ENCODE peak calls at places on chromosomes 4 and X, in seven cellular contexts. One of them, this sample, is unnamed.

GRCh38 chr4:8135666-8136065 is 22.9 kb downstream of the ABLIM2 start:
- DNase-seq in sigmoid colon: no peak
- DNase-seq in bronchial epithelial cell: no peak
- DNase-seq in naive thymus-derived CD4-positive, alpha-beta T cell: no peak
- DNase-seq in mesenchymal stem cell: no peak
- DNase-seq in CD8-positive, alpha-beta T cell: no peak
- DNase-seq in effector memory CD4-positive, alpha-beta T cell: no peak
- DNase-seq in this sample: no peak

GRCh38 chr4:166941629-166942028 is 292.7 kb downstream of the SPOCK3 start:
- DNase-seq in sigmoid colon: no peak
- DNase-seq in bronchial epithelial cell: peak
- DNase-seq in naive thymus-derived CD4-positive, alpha-beta T cell: no peak
- DNase-seq in mesenchymal stem cell: no peak
- DNase-seq in CD8-positive, alpha-beta T cell: no peak
- DNase-seq in effector memory CD4-positive, alpha-beta T cell: no peak
- DNase-seq in this sample: no peak

GRCh38 chrX:150967786-150968185 is 15.3 kb upstream of the HMGB3 start:
- DNase-seq in sigmoid colon: no peak
- DNase-seq in bronchial epithelial cell: no peak
- DNase-seq in naive thymus-derived CD4-positive, alpha-beta T cell: no peak
- DNase-seq in mesenchymal stem cell: no peak
- DNase-seq in CD8-positive, alpha-beta T cell: no peak
- DNase-seq in effector memory CD4-positive, alpha-beta T cell: no peak
- DNase-seq in this sample: no peak

GRCh38 chrX:108198420-108198819 is 106.8 kb downstream of the ATG4A start:
- DNase-seq in sigmoid colon: no peak
- DNase-seq in bronchial epithelial cell: no peak
- DNase-seq in naive thymus-derived CD4-positive, alpha-beta T cell: no peak
- DNase-seq in mesenchymal stem cell: peak
- DNase-seq in CD8-positive, alpha-beta T cell: no peak
- DNase-seq in effector memory CD4-positive, alpha-beta T cell: no peak
- DNase-seq in this sample: no peak

GRCh38 chrX:38055170-38055847 is 49.0 kb downstream of the SYTL5 start:
- DNase-seq in sigmoid colon: no peak
- DNase-seq in bronchial epithelial cell: peak
- DNase-seq in naive thymus-derived CD4-positive, alpha-beta T cell: no peak
- DNase-seq in mesenchymal stem cell: no peak
- DNase-seq in CD8-positive, alpha-beta T cell: no peak
- DNase-seq in effector memory CD4-positive, alpha-beta T cell: no peak
- DNase-seq in this sample: no peak

GRCh38 chr4:8709050-8709728 is 116.6 kb downstream of the CPZ start:
- DNase-seq in sigmoid colon: peak
- DNase-seq in bronchial epithelial cell: no peak
- DNase-seq in naive thymus-derived CD4-positive, alpha-beta T cell: no peak
- DNase-seq in mesenchymal stem cell: no peak
- DNase-seq in CD8-positive, alpha-beta T cell: no peak
- DNase-seq in effector memory CD4-positive, alpha-beta T cell: no peak
- DNase-seq in this sample: no peak

GRCh38 chr4:100062921-100063320 is 112.8 kb upstream of the H2AZ1 start:
- DNase-seq in sigmoid colon: no peak
- DNase-seq in bronchial epithelial cell: no peak
- DNase-seq in naive thymus-derived CD4-positive, alpha-beta T cell: no peak
- DNase-seq in mesenchymal stem cell: no peak
- DNase-seq in CD8-positive, alpha-beta T cell: no peak
- DNase-seq in effector memory CD4-positive, alpha-beta T cell: no peak
- DNase-seq in this sample: no peak

GRCh38 chr4:4289575-4289929 is 402 bp downstream of the LYAR start:
- DNase-seq in sigmoid colon: no peak
- DNase-seq in bronchial epithelial cell: peak
- DNase-seq in naive thymus-derived CD4-positive, alpha-beta T cell: no peak
- DNase-seq in mesenchymal stem cell: no peak
- DNase-seq in CD8-positive, alpha-beta T cell: no peak
- DNase-seq in effector memory CD4-positive, alpha-beta T cell: no peak
- DNase-seq in this sample: no peak

GRCh38 chr4:154466336-154466735 is 25.3 kb downstream of the DCHS2 start:
- DNase-seq in sigmoid colon: no peak
- DNase-seq in bronchial epithelial cell: peak
- DNase-seq in naive thymus-derived CD4-positive, alpha-beta T cell: no peak
- DNase-seq in mesenchymal stem cell: no peak
- DNase-seq in CD8-positive, alpha-beta T cell: no peak
- DNase-seq in effector memory CD4-positive, alpha-beta T cell: no peak
- DNase-seq in this sample: no peak

GRCh38 chr4:82748176-82748575 is 50.4 kb downstream of the SCD5 start:
- DNase-seq in sigmoid colon: no peak
- DNase-seq in bronchial epithelial cell: peak
- DNase-seq in naive thymus-derived CD4-positive, alpha-beta T cell: no peak
- DNase-seq in mesenchymal stem cell: peak
- DNase-seq in CD8-positive, alpha-beta T cell: no peak
- DNase-seq in effector memory CD4-positive, alpha-beta T cell: no peak
- DNase-seq in this sample: no peak

GRCh38 chr4:122152699-122153328 is 683 bp downstream of the BLTP1 start:
- DNase-seq in sigmoid colon: peak
- DNase-seq in bronchial epithelial cell: peak
- DNase-seq in naive thymus-derived CD4-positive, alpha-beta T cell: no peak
- DNase-seq in mesenchymal stem cell: peak
- DNase-seq in CD8-positive, alpha-beta T cell: peak
- DNase-seq in effector memory CD4-positive, alpha-beta T cell: peak
- DNase-seq in this sample: no peak

GRCh38 chr4:3366893-3367775 is 74.3 kb downstream of the RGS12 start:
- DNase-seq in sigmoid colon: peak
- DNase-seq in bronchial epithelial cell: no peak
- DNase-seq in naive thymus-derived CD4-positive, alpha-beta T cell: no peak
- DNase-seq in mesenchymal stem cell: no peak
- DNase-seq in CD8-positive, alpha-beta T cell: no peak
- DNase-seq in effector memory CD4-positive, alpha-beta T cell: no peak
- DNase-seq in this sample: no peak

GRCh38 chr4:6771229-6771671 is 11.3 kb upstream of the KIAA0232 start:
- DNase-seq in sigmoid colon: peak
- DNase-seq in bronchial epithelial cell: no peak
- DNase-seq in naive thymus-derived CD4-positive, alpha-beta T cell: no peak
- DNase-seq in mesenchymal stem cell: peak
- DNase-seq in CD8-positive, alpha-beta T cell: no peak
- DNase-seq in effector memory CD4-positive, alpha-beta T cell: no peak
- DNase-seq in this sample: no peak

GRCh38 chr4:3285558-3286334 is 7.1 kb upstream of the RGS12 start:
- DNase-seq in sigmoid colon: no peak
- DNase-seq in bronchial epithelial cell: no peak
- DNase-seq in naive thymus-derived CD4-positive, alpha-beta T cell: no peak
- DNase-seq in mesenchymal stem cell: peak
- DNase-seq in CD8-positive, alpha-beta T cell: no peak
- DNase-seq in effector memory CD4-positive, alpha-beta T cell: no peak
- DNase-seq in this sample: no peak

GRCh38 chrX:49862093-49862492 is 17.2 kb upstream of the USP27X start:
- DNase-seq in sigmoid colon: no peak
- DNase-seq in bronchial epithelial cell: no peak
- DNase-seq in naive thymus-derived CD4-positive, alpha-beta T cell: no peak
- DNase-seq in mesenchymal stem cell: no peak
- DNase-seq in CD8-positive, alpha-beta T cell: no peak
- DNase-seq in effector memory CD4-positive, alpha-beta T cell: no peak
- DNase-seq in this sample: no peak

GRCh38 chrX:925094-925493 is 287.4 kb downstream of the CRLF2 start:
- DNase-seq in sigmoid colon: no peak
- DNase-seq in bronchial epithelial cell: no peak
- DNase-seq in naive thymus-derived CD4-positive, alpha-beta T cell: no peak
- DNase-seq in mesenchymal stem cell: no peak
- DNase-seq in CD8-positive, alpha-beta T cell: no peak
- DNase-seq in effector memory CD4-positive, alpha-beta T cell: no peak
- DNase-seq in this sample: no peak
- H3K4me3 ChIP-seq in sigmoid colon: no peak
- H3K4me3 ChIP-seq in bronchial epithelial cell: no peak
- H3K4me3 ChIP-seq in naive thymus-derived CD4-positive, alpha-beta T cell: no peak
- H3K4me3 ChIP-seq in mesenchymal stem cell: no peak
- H3K4me3 ChIP-seq in CD8-positive, alpha-beta T cell: no peak
- H3K4me3 ChIP-seq in effector memory CD4-positive, alpha-beta T cell: no peak
- H3K4me3 ChIP-seq in this sample: no peak

DNA sequence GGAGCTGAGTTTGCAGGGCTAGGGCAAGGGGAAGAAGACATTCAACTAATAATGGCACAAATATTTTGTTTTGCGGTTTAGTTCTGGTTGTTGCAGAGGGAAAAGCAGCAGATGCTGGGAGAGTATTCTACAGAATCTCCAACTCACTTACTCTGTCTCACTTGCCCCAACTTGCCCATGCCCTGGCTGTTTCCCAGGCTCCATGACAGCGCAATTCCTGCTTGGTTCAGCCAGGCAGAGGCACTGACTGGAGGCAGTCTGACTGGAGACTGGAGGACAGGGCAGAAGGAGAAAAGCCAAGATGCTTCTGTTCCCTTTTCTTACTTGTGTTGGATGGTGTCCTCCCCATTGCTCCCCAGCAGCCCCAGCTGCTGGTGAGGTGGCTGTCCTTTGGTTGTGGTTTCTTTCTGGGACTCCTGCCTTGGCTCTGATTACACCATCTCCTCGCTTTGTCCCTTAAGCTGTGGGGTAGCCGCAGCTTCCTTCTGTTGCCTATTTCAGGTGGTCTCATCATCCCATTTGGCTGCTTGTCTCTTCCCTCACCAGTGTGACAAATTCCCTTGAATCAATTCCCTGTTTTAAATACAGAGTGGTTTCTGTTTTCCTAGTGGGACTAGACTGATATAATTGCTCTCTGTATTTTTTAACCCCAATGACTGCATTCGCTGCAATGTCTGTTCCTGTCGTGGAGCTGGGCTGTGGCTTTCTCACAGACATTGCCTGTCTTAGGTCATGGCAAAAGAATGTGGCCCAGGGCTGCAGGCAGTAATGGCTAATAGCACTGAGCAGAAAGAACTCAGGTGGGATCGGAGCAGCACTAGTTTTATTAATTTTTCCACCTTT is 24.2 kb upstream of the RASL11B start:
- DNase-seq in sigmoid colon: no peak
- DNase-seq in bronchial epithelial cell: peak
- DNase-seq in naive thymus-derived CD4-positive, alpha-beta T cell: no peak
- DNase-seq in mesenchymal stem cell: peak
- DNase-seq in CD8-positive, alpha-beta T cell: no peak
- DNase-seq in effector memory CD4-positive, alpha-beta T cell: no peak
- DNase-seq in this sample: no peak
- H3K4me3 ChIP-seq in sigmoid colon: no peak
- H3K4me3 ChIP-seq in bronchial epithelial cell: no peak
- H3K4me3 ChIP-seq in naive thymus-derived CD4-positive, alpha-beta T cell: no peak
- H3K4me3 ChIP-seq in mesenchymal stem cell: no peak
- H3K4me3 ChIP-seq in CD8-positive, alpha-beta T cell: no peak
- H3K4me3 ChIP-seq in effector memory CD4-positive, alpha-beta T cell: no peak
- H3K4me3 ChIP-seq in this sample: no peak

DNA sequence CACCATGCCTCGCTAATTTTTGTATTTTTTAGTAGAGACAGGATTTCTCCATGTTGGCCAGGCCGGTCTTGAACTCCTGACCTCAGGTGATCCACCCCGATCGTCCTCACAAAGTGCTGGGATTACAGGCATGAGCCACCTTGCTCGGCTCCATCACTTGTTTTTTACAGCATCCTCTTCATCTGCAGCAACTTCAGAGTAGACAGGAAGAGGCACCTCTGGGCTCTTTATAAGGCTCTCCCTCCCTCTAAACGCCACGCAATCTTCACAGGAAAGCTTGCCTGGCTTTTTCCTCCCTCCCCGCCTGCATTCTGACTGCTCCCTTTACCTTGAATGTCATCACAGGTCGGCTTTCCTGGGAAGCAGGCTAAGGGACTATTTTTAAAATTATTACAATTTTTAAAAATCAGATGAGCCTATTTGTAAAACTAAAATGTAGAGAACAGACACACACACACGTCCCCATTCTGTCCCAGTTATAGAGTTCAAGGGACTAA is 111.5 kb upstream of the LDB2 start:
- DNase-seq in sigmoid colon: no peak
- DNase-seq in bronchial epithelial cell: no peak
- DNase-seq in naive thymus-derived CD4-positive, alpha-beta T cell: no peak
- DNase-seq in mesenchymal stem cell: no peak
- DNase-seq in CD8-positive, alpha-beta T cell: no peak
- DNase-seq in effector memory CD4-positive, alpha-beta T cell: no peak
- DNase-seq in this sample: no peak
- H3K4me3 ChIP-seq in sigmoid colon: no peak
- H3K4me3 ChIP-seq in bronchial epithelial cell: no peak
- H3K4me3 ChIP-seq in naive thymus-derived CD4-positive, alpha-beta T cell: no peak
- H3K4me3 ChIP-seq in mesenchymal stem cell: no peak
- H3K4me3 ChIP-seq in CD8-positive, alpha-beta T cell: no peak
- H3K4me3 ChIP-seq in effector memory CD4-positive, alpha-beta T cell: no peak
- H3K4me3 ChIP-seq in this sample: no peak

GRCh38 chrX:40009890-40010289 is 87.9 kb downstream of the BCOR start:
- DNase-seq in sigmoid colon: no peak
- DNase-seq in bronchial epithelial cell: no peak
- DNase-seq in naive thymus-derived CD4-positive, alpha-beta T cell: no peak
- DNase-seq in mesenchymal stem cell: no peak
- DNase-seq in CD8-positive, alpha-beta T cell: no peak
- DNase-seq in effector memory CD4-positive, alpha-beta T cell: no peak
- DNase-seq in this sample: no peak

GRCh38 chrX:40012800-40013682 is 84.7 kb downstream of the BCOR start:
- DNase-seq in sigmoid colon: peak
- DNase-seq in bronchial epithelial cell: peak
- DNase-seq in naive thymus-derived CD4-positive, alpha-beta T cell: no peak
- DNase-seq in mesenchymal stem cell: peak
- DNase-seq in CD8-positive, alpha-beta T cell: peak
- DNase-seq in effector memory CD4-positive, alpha-beta T cell: peak
- DNase-seq in this sample: no peak

GRCh38 chrX:40012039-40012799 is 85.5 kb downstream of the BCOR start:
- DNase-seq in sigmoid colon: peak
- DNase-seq in bronchial epithelial cell: peak
- DNase-seq in naive thymus-derived CD4-positive, alpha-beta T cell: no peak
- DNase-seq in mesenchymal stem cell: peak
- DNase-seq in CD8-positive, alpha-beta T cell: peak
- DNase-seq in effector memory CD4-positive, alpha-beta T cell: no peak
- DNase-seq in this sample: no peak

GRCh38 chrX:40010550-40011364 is 87.0 kb downstream of the BCOR start:
- DNase-seq in sigmoid colon: no peak
- DNase-seq in bronchial epithelial cell: no peak
- DNase-seq in naive thymus-derived CD4-positive, alpha-beta T cell: no peak
- DNase-seq in mesenchymal stem cell: peak
- DNase-seq in CD8-positive, alpha-beta T cell: peak
- DNase-seq in effector memory CD4-positive, alpha-beta T cell: no peak
- DNase-seq in this sample: no peak

GRCh38 chrX:40011483-40012038 is 86.2 kb downstream of the BCOR start:
- DNase-seq in sigmoid colon: no peak
- DNase-seq in bronchial epithelial cell: no peak
- DNase-seq in naive thymus-derived CD4-positive, alpha-beta T cell: no peak
- DNase-seq in mesenchymal stem cell: no peak
- DNase-seq in CD8-positive, alpha-beta T cell: no peak
- DNase-seq in effector memory CD4-positive, alpha-beta T cell: no peak
- DNase-seq in this sample: no peak
- H3K4me3 ChIP-seq in sigmoid colon: no peak
- H3K4me3 ChIP-seq in bronchial epithelial cell: no peak
- H3K4me3 ChIP-seq in naive thymus-derived CD4-positive, alpha-beta T cell: no peak
- H3K4me3 ChIP-seq in mesenchymal stem cell: no peak
- H3K4me3 ChIP-seq in CD8-positive, alpha-beta T cell: no peak
- H3K4me3 ChIP-seq in effector memory CD4-positive, alpha-beta T cell: no peak
- H3K4me3 ChIP-seq in this sample: no peak

DNA sequence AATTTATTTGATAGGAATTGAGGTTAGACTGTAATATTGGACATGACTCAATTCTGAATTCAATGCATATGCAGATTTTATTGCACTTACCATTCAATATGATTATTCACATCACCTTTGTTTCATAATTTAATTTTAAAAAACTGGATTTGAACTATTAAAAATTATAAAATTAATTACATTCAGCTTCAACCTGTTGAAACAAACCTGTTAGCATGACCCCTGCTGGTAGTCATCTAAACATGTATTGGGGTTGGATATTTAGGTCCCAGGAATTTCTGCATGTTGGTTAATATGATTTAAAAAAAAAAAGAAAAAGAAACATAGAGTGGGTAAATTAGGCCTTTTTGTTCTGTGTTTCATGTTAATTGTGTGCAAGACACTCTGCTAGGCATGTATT is 85.9 kb downstream of the ARSJ start:
- DNase-seq in sigmoid colon: no peak
- DNase-seq in bronchial epithelial cell: peak
- DNase-seq in naive thymus-derived CD4-positive, alpha-beta T cell: no peak
- DNase-seq in mesenchymal stem cell: no peak
- DNase-seq in CD8-positive, alpha-beta T cell: no peak
- DNase-seq in effector memory CD4-positive, alpha-beta T cell: no peak
- DNase-seq in this sample: no peak
- H3K4me3 ChIP-seq in sigmoid colon: no peak
- H3K4me3 ChIP-seq in bronchial epithelial cell: no peak
- H3K4me3 ChIP-seq in naive thymus-derived CD4-positive, alpha-beta T cell: no peak
- H3K4me3 ChIP-seq in mesenchymal stem cell: no peak
- H3K4me3 ChIP-seq in CD8-positive, alpha-beta T cell: no peak
- H3K4me3 ChIP-seq in effector memory CD4-positive, alpha-beta T cell: no peak
- H3K4me3 ChIP-seq in this sample: no peak